ENCODE peak calls at places on chromosome 11, in four cellular contexts. L is GM12892; H is AG09309; D is activated T-helper 1 cell treated with anti-CD3 and anti-CD28 coated beads, Interleukin-12 subunit alpha, Interleukin-12 subunit beta, Interleukin-2, Interleukin-4 antibody, amounts not matched to agents 30 ng/mL and 10 ng/mL and 1 ng/mL, durations not matched to agents 14 hours and 24 hours and 36 hours. Q is an unnamed sample.

GRCh38 chr11:43866520-43866919 is 14.1 kb upstream of the ALKBH3 start:
- DNase-seq in L (no peak), H (no peak), D (no peak), Q (peak; percentile 56)

GRCh38 chr11:12164061-12165014 is 53.9 kb downstream of the MICAL2 start:
- DNase-seq in L (no peak), H (peak; percentile 87), D (no peak), Q (peak; percentile 77)

GRCh38 chr11:119015054-119015611 is 3.0 kb downstream of the RPS25 start:
- DNase-seq in L (no peak), H (no peak), D (no peak), Q (no peak)

GRCh38 chr11:32438346-32438882 is 3.1 kb upstream of the WT1 start:
- DNase-seq in L (no peak), H (no peak), D (no peak), Q (no peak)

GRCh38 chr11:64675417-64676252 is 47.4 kb downstream of the NRXN2 start:
- DNase-seq in L (no peak), H (peak; percentile 62), D (no peak), Q (peak; percentile 94)

GRCh38 chr11:45607995-45608394 is 57.4 kb downstream of the CHST1 start:
- DNase-seq in L (no peak), H (no peak), D (no peak), Q (no peak)

GRCh38 chr11:72239849-72240460 is 4.0 kb downstream of the PHOX2A start:
- DNase-seq in L (no peak), H (no peak), D (no peak), Q (no peak)

GRCh38 chr11:122685041-122685440 is 29.5 kb downstream of the UBASH3B start:
- DNase-seq in L (no peak), H (no peak), D (no peak), Q (no peak)

GRCh38 chr11:96054870-96055705 is 131.2 kb upstream of the MTMR2 start:
- DNase-seq in L (no peak), H (no peak), D (no peak), Q (no peak)

GRCh38 chr11:105297463-105297862 is 157.9 kb upstream of the CARD18 start:
- DNase-seq in L (no peak), H (peak; percentile 10), D (no peak), Q (no peak)

GRCh38 chr11:31817621-31818493 is 6.7 kb upstream of the PAX6 start:
- DNase-seq in L (no peak), H (no peak), D (no peak), Q (no peak)

Q was measured in brain microvascular endothelial cell.